ENCODE peak calls at places on chromosomes 1 and 21, in six cellular contexts. One of them, this sample, is unnamed.

GRCh38 chr21:35398366-35398982 is 349.4 kb upstream of the RUNX1 start:
- DNase-seq in GM04504: no peak
- DNase-seq in fibroblast of lung: peak
- DNase-seq in HT-29: no peak
- DNase-seq in stimulated activated CD4-positive, alpha-beta T cell treated with anti-CD3 and anti-CD28 coated beads, TNF-alpha, amount 100 ng/mL, for 1 hour: no peak
- DNase-seq in hepatocyte: no peak
- DNase-seq in this sample: no peak

GRCh38 chr1:203480084-203480483 is 4.5 kb downstream of the PRELP start:
- DNase-seq in stimulated activated CD4-positive, alpha-beta T cell treated with anti-CD3 and anti-CD28 coated beads, TNF-alpha, amount 100 ng/mL, for 1 hour: no peak
- DNase-seq in fibroblast of lung: peak
- DNase-seq in HT-29: peak
- DNase-seq in GM04504: no peak
- DNase-seq in hepatocyte: no peak
- DNase-seq in this sample: no peak

GRCh38 chr1:241235236-241235897 is 121.6 kb downstream of the RGS7 start:
- DNase-seq in HT-29: no peak
- DNase-seq in stimulated activated CD4-positive, alpha-beta T cell treated with anti-CD3 and anti-CD28 coated beads, TNF-alpha, amount 100 ng/mL, for 1 hour: no peak
- DNase-seq in fibroblast of lung: no peak
- DNase-seq in GM04504: no peak
- DNase-seq in hepatocyte: peak
- DNase-seq in this sample: no peak

GRCh38 chr1:223114871-223115270 is 28.2 kb downstream of the TLR5 start:
- DNase-seq in HT-29: no peak
- DNase-seq in stimulated activated CD4-positive, alpha-beta T cell treated with anti-CD3 and anti-CD28 coated beads, TNF-alpha, amount 100 ng/mL, for 1 hour: no peak
- DNase-seq in fibroblast of lung: no peak
- DNase-seq in GM04504: no peak
- DNase-seq in hepatocyte: no peak
- DNase-seq in this sample: no peak

GRCh38 chr1:177354247-177354646 is 183.5 kb downstream of the BRINP2 start:
- DNase-seq in HT-29: no peak
- DNase-seq in GM04504: no peak
- DNase-seq in hepatocyte: no peak
- DNase-seq in stimulated activated CD4-positive, alpha-beta T cell treated with anti-CD3 and anti-CD28 coated beads, TNF-alpha, amount 100 ng/mL, for 1 hour: no peak
- DNase-seq in fibroblast of lung: no peak
- DNase-seq in this sample: no peak

GRCh38 chr1:24329797-24330543 is 10.8 kb downstream of the GRHL3 start:
- DNase-seq in fibroblast of lung: peak
- DNase-seq in stimulated activated CD4-positive, alpha-beta T cell treated with anti-CD3 and anti-CD28 coated beads, TNF-alpha, amount 100 ng/mL, for 1 hour: no peak
- DNase-seq in GM04504: no peak
- DNase-seq in HT-29: no peak
- DNase-seq in hepatocyte: no peak
- DNase-seq in this sample: no peak

GRCh38 chr1:112934562-112934952 is 21.4 kb downstream of the SLC16A1 start:
- DNase-seq in HT-29: no peak
- DNase-seq in stimulated activated CD4-positive, alpha-beta T cell treated with anti-CD3 and anti-CD28 coated beads, TNF-alpha, amount 100 ng/mL, for 1 hour: no peak
- DNase-seq in fibroblast of lung: peak
- DNase-seq in GM04504: no peak
- DNase-seq in hepatocyte: no peak
- DNase-seq in this sample: no peak

GRCh38 chr1:151825811-151826660 is 5.6 kb downstream of the RORC start:
- DNase-seq in HT-29: no peak
- DNase-seq in fibroblast of lung: no peak
- DNase-seq in stimulated activated CD4-positive, alpha-beta T cell treated with anti-CD3 and anti-CD28 coated beads, TNF-alpha, amount 100 ng/mL, for 1 hour: no peak
- DNase-seq in GM04504: no peak
- DNase-seq in hepatocyte: peak
- DNase-seq in this sample: no peak

GRCh38 chr1:10217748-10218441 is 7.5 kb downstream of the KIF1B start:
- DNase-seq in fibroblast of lung: peak
- DNase-seq in stimulated activated CD4-positive, alpha-beta T cell treated with anti-CD3 and anti-CD28 coated beads, TNF-alpha, amount 100 ng/mL, for 1 hour: no peak
- DNase-seq in GM04504: peak
- DNase-seq in hepatocyte: no peak
- DNase-seq in HT-29: no peak
- DNase-seq in this sample: no peak

GRCh38 chr21:27419153-27419552 is 452.3 kb upstream of the ADAMTS5 start:
- DNase-seq in fibroblast of lung: no peak
- DNase-seq in hepatocyte: no peak
- DNase-seq in HT-29: no peak
- DNase-seq in stimulated activated CD4-positive, alpha-beta T cell treated with anti-CD3 and anti-CD28 coated beads, TNF-alpha, amount 100 ng/mL, for 1 hour: no peak
- DNase-seq in GM04504: no peak
- DNase-seq in this sample: no peak

GRCh38 chr1:204520834-204521709 is 4.9 kb downstream of the MDM4 start:
- DNase-seq in stimulated activated CD4-positive, alpha-beta T cell treated with anti-CD3 and anti-CD28 coated beads, TNF-alpha, amount 100 ng/mL, for 1 hour: peak
- DNase-seq in hepatocyte: no peak
- DNase-seq in fibroblast of lung: peak
- DNase-seq in HT-29: no peak
- DNase-seq in GM04504: no peak
- DNase-seq in this sample: peak

GRCh38 chr21:46550511-46550941 is 54.4 kb downstream of the S100B start:
- DNase-seq in fibroblast of lung: no peak
- DNase-seq in stimulated activated CD4-positive, alpha-beta T cell treated with anti-CD3 and anti-CD28 coated beads, TNF-alpha, amount 100 ng/mL, for 1 hour: peak
- DNase-seq in GM04504: no peak
- DNase-seq in hepatocyte: no peak
- DNase-seq in HT-29: no peak
- DNase-seq in this sample: peak

GRCh38 chr1:201396859-201397464 is 2.2 kb downstream of the LAD1 start:
- DNase-seq in hepatocyte: peak
- DNase-seq in HT-29: peak
- DNase-seq in fibroblast of lung: no peak
- DNase-seq in GM04504: no peak
- DNase-seq in stimulated activated CD4-positive, alpha-beta T cell treated with anti-CD3 and anti-CD28 coated beads, TNF-alpha, amount 100 ng/mL, for 1 hour: no peak
- DNase-seq in this sample: no peak

GRCh38 chr21:38443110-38443509 is 55.2 kb downstream of the ERG start:
- DNase-seq in HT-29: no peak
- DNase-seq in stimulated activated CD4-positive, alpha-beta T cell treated with anti-CD3 and anti-CD28 coated beads, TNF-alpha, amount 100 ng/mL, for 1 hour: no peak
- DNase-seq in fibroblast of lung: no peak
- DNase-seq in hepatocyte: no peak
- DNase-seq in GM04504: no peak
- DNase-seq in this sample: no peak

GRCh38 chr1:78831731-78832360 is 174.7 kb downstream of the ADGRL4 start:
- DNase-seq in hepatocyte: no peak
- DNase-seq in HT-29: no peak
- DNase-seq in stimulated activated CD4-positive, alpha-beta T cell treated with anti-CD3 and anti-CD28 coated beads, TNF-alpha, amount 100 ng/mL, for 1 hour: no peak
- DNase-seq in GM04504: peak
- DNase-seq in fibroblast of lung: peak
- DNase-seq in this sample: no peak

GRCh38 chr1:226814751-226815496 is 55.5 kb upstream of the PSEN2 start:
- DNase-seq in HT-29: peak
- DNase-seq in hepatocyte: peak
- DNase-seq in GM04504: peak
- DNase-seq in fibroblast of lung: peak
- DNase-seq in stimulated activated CD4-positive, alpha-beta T cell treated with anti-CD3 and anti-CD28 coated beads, TNF-alpha, amount 100 ng/mL, for 1 hour: no peak
- DNase-seq in this sample: no peak

GRCh38 chr1:109630081-109630880 is 10.6 kb downstream of the AMPD2 start:
- DNase-seq in GM04504: no peak
- DNase-seq in stimulated activated CD4-positive, alpha-beta T cell treated with anti-CD3 and anti-CD28 coated beads, TNF-alpha, amount 100 ng/mL, for 1 hour: no peak
- DNase-seq in HT-29: no peak
- DNase-seq in fibroblast of lung: no peak
- DNase-seq in hepatocyte: no peak
- DNase-seq in this sample: peak

GRCh38 chr1:178037510-178038253 is 56.2 kb upstream of the RASAL2 start:
- DNase-seq in stimulated activated CD4-positive, alpha-beta T cell treated with anti-CD3 and anti-CD28 coated beads, TNF-alpha, amount 100 ng/mL, for 1 hour: no peak
- DNase-seq in fibroblast of lung: peak
- DNase-seq in GM04504: peak
- DNase-seq in hepatocyte: peak
- DNase-seq in HT-29: peak
- DNase-seq in this sample: no peak

GRCh38 chr21:41914358-41914757 is 35.2 kb upstream of the PRDM15 start:
- DNase-seq in fibroblast of lung: no peak
- DNase-seq in GM04504: no peak
- DNase-seq in HT-29: no peak
- DNase-seq in stimulated activated CD4-positive, alpha-beta T cell treated with anti-CD3 and anti-CD28 coated beads, TNF-alpha, amount 100 ng/mL, for 1 hour: no peak
- DNase-seq in hepatocyte: no peak
- DNase-seq in this sample: no peak

GRCh38 chr1:198462365-198463025 is 78.0 kb downstream of the ATP6V1G3 start:
- DNase-seq in HT-29: no peak
- DNase-seq in stimulated activated CD4-positive, alpha-beta T cell treated with anti-CD3 and anti-CD28 coated beads, TNF-alpha, amount 100 ng/mL, for 1 hour: no peak
- DNase-seq in GM04504: no peak
- DNase-seq in fibroblast of lung: peak
- DNase-seq in hepatocyte: no peak
- DNase-seq in this sample: no peak

GRCh38 chr1:119275145-119275929 is 93.2 kb upstream of the HAO2 start:
- DNase-seq in HT-29: peak
- DNase-seq in stimulated activated CD4-positive, alpha-beta T cell treated with anti-CD3 and anti-CD28 coated beads, TNF-alpha, amount 100 ng/mL, for 1 hour: peak
- DNase-seq in GM04504: peak
- DNase-seq in hepatocyte: peak
- DNase-seq in fibroblast of lung: peak
- DNase-seq in this sample: peak

GRCh38 chr1:208787219-208787618 is 543.0 kb upstream of the PLXNA2 start:
- DNase-seq in GM04504: no peak
- DNase-seq in HT-29: no peak
- DNase-seq in hepatocyte: no peak
- DNase-seq in stimulated activated CD4-positive, alpha-beta T cell treated with anti-CD3 and anti-CD28 coated beads, TNF-alpha, amount 100 ng/mL, for 1 hour: no peak
- DNase-seq in fibroblast of lung: no peak
- DNase-seq in this sample: no peak

GRCh38 chr21:40769231-40769630 is 77.7 kb downstream of the DSCAM start:
- DNase-seq in fibroblast of lung: no peak
- DNase-seq in hepatocyte: no peak
- DNase-seq in HT-29: no peak
- DNase-seq in stimulated activated CD4-positive, alpha-beta T cell treated with anti-CD3 and anti-CD28 coated beads, TNF-alpha, amount 100 ng/mL, for 1 hour: no peak
- DNase-seq in GM04504: no peak
- DNase-seq in this sample: no peak

GRCh38 chr21:17903029-17903806 is 84.1 kb upstream of the C21orf91 start:
- DNase-seq in fibroblast of lung: peak
- DNase-seq in HT-29: peak
- DNase-seq in GM04504: peak
- DNase-seq in stimulated activated CD4-positive, alpha-beta T cell treated with anti-CD3 and anti-CD28 coated beads, TNF-alpha, amount 100 ng/mL, for 1 hour: no peak
- DNase-seq in hepatocyte: peak
- DNase-seq in this sample: no peak

GRCh38 chr1:156492013-156492590 is 8.5 kb downstream of the MEF2D start:
- DNase-seq in HT-29: no peak
- DNase-seq in fibroblast of lung: no peak
- DNase-seq in hepatocyte: no peak
- DNase-seq in stimulated activated CD4-positive, alpha-beta T cell treated with anti-CD3 and anti-CD28 coated beads, TNF-alpha, amount 100 ng/mL, for 1 hour: no peak
- DNase-seq in GM04504: no peak
- DNase-seq in this sample: no peak

GRCh38 chr1:210250998-210251679 is 18.5 kb downstream of the SERTAD4 start:
- DNase-seq in fibroblast of lung: peak
- DNase-seq in hepatocyte: peak
- DNase-seq in HT-29: peak
- DNase-seq in GM04504: no peak
- DNase-seq in stimulated activated CD4-positive, alpha-beta T cell treated with anti-CD3 and anti-CD28 coated beads, TNF-alpha, amount 100 ng/mL, for 1 hour: no peak
- DNase-seq in this sample: no peak

GRCh38 chr1:21034725-21035628 is 141.7 kb downstream of the EIF4G3 start:
- DNase-seq in hepatocyte: no peak
- DNase-seq in fibroblast of lung: no peak
- DNase-seq in HT-29: no peak
- DNase-seq in GM04504: no peak
- DNase-seq in stimulated activated CD4-positive, alpha-beta T cell treated with anti-CD3 and anti-CD28 coated beads, TNF-alpha, amount 100 ng/mL, for 1 hour: no peak
- DNase-seq in this sample: no peak